ENCODE peak calls at places on chromosomes 11 and 22, in six cellular contexts. T is body of pancreas, S is IMR-90, M is DND-41, H is tibial nerve, V is GM23248. E is an unnamed sample.

GRCh38 chr11:117946196-117946841 is 17.1 kb upstream of the TMPRSS13 start:
- DNase-seq in T (no peak), S (no peak), M (no peak), H (no peak), V (no peak), E (no peak)

GRCh38 chr22:50731811-50732624 is 6.0 kb upstream of the ACR start:
- DNase-seq in T (peak), S (peak), M (peak), H (no peak), V (peak), E (peak)

GRCh38 chr11:28529540-28530410 is 421.6 kb downstream of the METTL15 start:
- DNase-seq in T (no peak), S (peak), M (no peak), H (peak), V (peak), E (no peak)

GRCh38 chr11:131664811-131665210 is 294.4 kb downstream of the NTM start:
- DNase-seq in T (no peak), S (no peak), M (no peak), H (no peak), V (no peak), E (no peak)

GRCh38 chr11:106552694-106553203 is 465.5 kb downstream of the GUCY1A2 start:
- DNase-seq in T (no peak), S (no peak), M (no peak), H (no peak), V (no peak), E (no peak)

GRCh38 chr22:17266261-17266971 is 47.2 kb upstream of the ADA2 start:
- DNase-seq in T (peak), S (no peak), M (peak), H (no peak), V (no peak), E (peak)

GRCh38 chr22:42764895-42765363 is 44.3 kb upstream of the A4GALT start:
- DNase-seq in T (no peak), S (no peak), M (no peak), H (no peak), V (no peak), E (no peak)

GRCh38 chr22:29143848-29144785 is 61.6 kb upstream of the EMID1 start:
- DNase-seq in T (no peak), S (no peak), M (no peak), H (no peak), V (no peak), E (no peak)

GRCh38 chr22:32991353-32992115 is 66.6 kb downstream of the SYN3 start:
- DNase-seq in T (no peak), S (no peak), M (no peak), H (no peak), V (peak), E (no peak)

GRCh38 chr11:32071811-32072210 is 19.1 kb upstream of the RCN1 start:
- DNase-seq in T (no peak), S (peak), M (no peak), H (no peak), V (peak), E (no peak)

GRCh38 chr11:2260491-2261364 is 9.7 kb downstream of the ASCL2 start:
- DNase-seq in T (peak), S (no peak), M (no peak), H (no peak), V (no peak), E (no peak)

GRCh38 chr11:128471138-128471661 is 116.2 kb downstream of the ETS1 start:
- DNase-seq in T (no peak), S (no peak), M (peak), H (no peak), V (no peak), E (peak)

GRCh38 chr11:119518746-119519382 is 95.9 kb upstream of the THY1 start:
- DNase-seq in T (no peak), S (peak), M (peak), H (no peak), V (peak), E (no peak)

GRCh38 chr22:49826603-49827306 is 918 bp downstream of the BRD1 start:
- DNase-seq in T (peak), S (peak), M (peak), H (peak), V (peak), E (no peak)

GRCh38 chr11:80702264-80702663 is 1261.4 kb upstream of the TENM4 start:
- DNase-seq in T (no peak), S (no peak), M (no peak), H (no peak), V (no peak), E (no peak)

GRCh38 chr11:80694385-80694784 is 1253.6 kb upstream of the TENM4 start:
- DNase-seq in T (no peak), S (no peak), M (no peak), H (no peak), V (no peak), E (no peak)

GRCh38 chr11:80700386-80700785 is 1259.6 kb upstream of the TENM4 start:
- DNase-seq in T (no peak), S (no peak), M (no peak), H (no peak), V (no peak), E (no peak)

GRCh38 chr11:80698646-80699045 is 1257.8 kb upstream of the TENM4 start:
- DNase-seq in T (no peak), S (no peak), M (no peak), H (no peak), V (no peak), E (no peak)
- H3K27ac ChIP-seq in T (no peak), S (no peak), M (no peak), H (no peak), V (no peak), E (no peak)

GRCh38 chr11:96257036-96257435 is 86.0 kb downstream of the MAML2 start:
- DNase-seq in T (no peak), S (no peak), M (no peak), H (no peak), V (no peak), E (no peak)
- H3K4me3 ChIP-seq in T (no peak), S (no peak), M (peak), H (no peak), V (no peak), E (no peak)

DNA sequence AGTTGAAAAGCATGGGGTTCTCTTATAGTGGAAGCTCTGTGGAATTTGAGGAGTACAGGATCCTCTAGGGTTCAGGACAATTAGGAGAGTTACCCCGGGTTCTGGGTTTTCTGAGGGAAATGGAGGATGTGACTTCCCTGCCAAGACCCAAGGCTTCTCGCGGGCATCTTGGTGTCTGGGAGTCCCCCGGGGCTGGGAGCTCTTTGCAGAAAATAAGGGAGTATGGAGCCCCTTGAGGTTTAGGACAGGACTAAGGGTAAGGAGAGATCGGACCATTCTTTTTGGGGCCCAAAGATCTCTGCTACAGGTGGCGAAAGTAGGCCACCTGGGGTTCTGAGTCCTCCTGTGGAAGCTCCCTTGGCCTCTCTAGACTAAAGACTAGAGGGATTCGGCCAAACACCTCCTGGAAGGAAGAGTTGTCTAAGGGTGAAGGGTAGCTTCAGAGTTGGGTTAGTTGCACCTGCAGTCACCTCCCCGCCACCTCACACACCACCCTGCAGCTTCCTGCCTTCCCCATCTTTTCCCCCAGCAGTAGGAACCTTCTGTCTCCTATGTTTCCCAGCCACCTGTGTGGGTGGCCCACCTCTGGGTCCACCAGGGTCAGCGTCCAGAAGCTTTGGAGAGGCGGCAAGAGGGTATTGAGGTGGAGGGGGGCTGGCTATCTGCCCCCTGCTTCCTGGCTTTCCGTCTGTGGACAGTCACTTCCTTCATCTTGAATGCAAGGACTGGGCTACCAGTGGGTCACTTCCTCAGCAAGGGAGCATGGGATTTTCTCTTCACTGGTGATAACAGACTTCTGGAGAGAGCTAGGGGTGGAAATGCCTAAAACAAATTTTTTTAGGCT is 907 bp downstream of the LIMK2 start:
- DNase-seq in T (no peak), S (no peak), M (peak), H (no peak), V (peak), E (no peak)
- H3K27ac ChIP-seq in T (peak), S (peak), M (peak), H (peak), V (no peak), E (peak)

GRCh38 chr22:31215018-31215535 is 3.0 kb downstream of the LIMK2 start:
- DNase-seq in T (no peak), S (no peak), M (no peak), H (no peak), V (no peak), E (no peak)
- H3K4me3 ChIP-seq in T (no peak), S (no peak), M (no peak), H (no peak), V (no peak), E (no peak)

GRCh38 chr11:34380696-34381095 is 22.9 kb upstream of the ABTB2 start:
- DNase-seq in T (no peak), S (peak), M (no peak), H (no peak), V (peak), E (no peak)
- H3K27ac ChIP-seq in T (no peak), S (no peak), M (no peak), H (no peak), V (no peak), E (no peak)

DNA sequence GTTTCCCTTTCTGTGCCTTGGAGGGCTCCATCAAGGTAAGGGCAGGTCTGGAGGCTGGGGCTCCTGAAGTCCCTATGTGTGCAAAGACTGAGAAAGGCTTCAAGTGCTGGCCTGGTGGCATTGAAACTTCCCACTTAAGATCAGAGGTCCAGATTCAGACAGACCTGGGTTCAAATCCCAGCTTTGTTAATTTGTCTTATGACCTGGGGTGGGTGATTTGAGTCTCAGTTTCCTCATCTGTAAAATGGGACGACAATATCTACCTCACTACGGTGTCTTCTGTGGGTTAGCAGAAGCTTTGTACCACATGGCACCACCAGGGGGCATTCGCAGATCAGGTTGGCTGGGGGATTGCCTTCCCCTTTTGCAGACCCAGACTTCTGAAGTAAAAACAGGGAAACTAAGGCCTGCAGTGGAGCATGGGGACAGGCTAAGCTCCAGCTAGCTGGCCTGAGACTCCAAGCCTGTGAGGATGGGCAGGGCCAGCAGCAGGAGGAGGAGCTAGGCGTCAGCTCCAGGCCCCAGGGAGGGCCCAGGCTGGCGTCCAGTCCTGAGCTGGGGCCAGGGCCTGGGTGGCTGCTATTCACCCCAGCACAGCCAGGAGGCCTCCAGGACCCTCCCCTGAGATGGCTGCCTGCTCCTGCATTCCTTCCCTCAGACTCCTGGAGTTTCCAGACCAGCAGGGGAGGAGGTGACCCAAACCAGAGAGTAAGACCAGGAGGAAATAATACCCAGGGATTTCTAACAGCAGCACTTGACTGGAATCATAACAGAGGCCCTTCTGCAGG is 1.5 kb downstream of the CASTOR1 start:
- DNase-seq in T (peak), S (peak), M (peak), H (peak), V (peak), E (peak)
- H3K4me3 ChIP-seq in T (no peak), S (peak), M (peak), H (peak), V (peak), E (peak)

DNA sequence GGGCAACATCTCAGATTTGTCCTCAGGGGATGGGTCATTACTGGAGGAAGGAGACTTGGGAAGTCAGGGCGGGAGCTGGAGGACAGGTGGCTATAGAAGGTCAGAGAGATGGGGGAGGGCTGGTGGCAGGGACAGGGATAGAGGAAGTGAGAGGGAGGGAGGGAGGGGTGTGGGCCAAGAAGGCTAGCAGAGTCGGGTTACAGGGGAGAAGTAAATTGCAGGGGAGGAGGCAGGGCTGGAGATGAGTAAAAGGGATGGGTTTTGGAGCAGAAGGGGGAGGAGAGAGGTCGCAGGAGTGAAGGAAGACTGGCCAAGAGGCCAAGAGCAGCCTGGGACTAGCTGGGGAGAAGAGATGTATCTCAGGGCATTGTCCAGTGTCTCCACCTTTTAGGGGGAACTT is 33.0 kb downstream of the LRRC10B start:
- DNase-seq in T (no peak), S (peak), M (no peak), H (no peak), V (peak), E (no peak)
- H3K27ac ChIP-seq in T (no peak), S (no peak), M (no peak), H (no peak), V (no peak), E (no peak)